ENCODE peak calls at places on chromosomes 6 and 20, in four cellular contexts. One of them, this sample, is unnamed. For H3K4me1, the result is how much of the 10 kb centered on the place peaks cover.

GRCh38 chr6:142377112-142377848 is 75.5 kb downstream of the ADGRG6 start:
- DNase-seq in testis: peak
- DNase-seq in uterus: no peak
- DNase-seq in gastrocnemius medialis: no peak
- DNase-seq in this sample: peak

GRCh38 chr6:167650730-167651129 is 176.0 kb upstream of the AFDN start:
- DNase-seq in gastrocnemius medialis: no peak
- DNase-seq in testis: no peak
- DNase-seq in uterus: no peak
- DNase-seq in this sample: no peak

GRCh38 chr20:22807646-22808045 is 223.3 kb upstream of the FOXA2 start:
- DNase-seq in uterus: no peak
- DNase-seq in testis: peak
- DNase-seq in gastrocnemius medialis: no peak
- DNase-seq in this sample: no peak

GRCh38 chr6:12751694-12752304 is 35.2 kb downstream of the PHACTR1 start:
- DNase-seq in uterus: no peak
- DNase-seq in testis: peak
- DNase-seq in gastrocnemius medialis: no peak
- DNase-seq in this sample: peak

GRCh38 chr6:89950879-89951391 is 56.7 kb downstream of the GJA10 start:
- DNase-seq in uterus: no peak
- DNase-seq in testis: peak
- DNase-seq in gastrocnemius medialis: no peak
- DNase-seq in this sample: no peak

GRCh38 chr6:126180585-126180984 is 159.3 kb upstream of the CENPW start:
- DNase-seq in testis: no peak
- DNase-seq in uterus: peak
- DNase-seq in gastrocnemius medialis: peak
- DNase-seq in this sample: no peak

GRCh38 chr20:19903168-19903676 is 113.9 kb upstream of the NAA20 start:
- DNase-seq in testis: peak
- DNase-seq in gastrocnemius medialis: no peak
- DNase-seq in uterus: no peak
- DNase-seq in this sample: peak

GRCh38 chr6:142521791-142522190 is 220.0 kb downstream of the ADGRG6 start:
- DNase-seq in uterus: no peak
- DNase-seq in testis: no peak
- DNase-seq in gastrocnemius medialis: no peak
- DNase-seq in this sample: no peak

GRCh38 chr20:57514273-57514751 is 10.6 kb downstream of the CTCFL start:
- DNase-seq in uterus: peak
- DNase-seq in gastrocnemius medialis: peak
- DNase-seq in testis: peak
- DNase-seq in this sample: peak

GRCh38 chr20:44279228-44279627 is 31.8 kb downstream of the FITM2 start:
- DNase-seq in gastrocnemius medialis: no peak
- DNase-seq in uterus: no peak
- DNase-seq in testis: peak
- DNase-seq in this sample: no peak

GRCh38 chr6:160634706-160635105 is 29.4 kb downstream of the LPA start:
- DNase-seq in uterus: no peak
- DNase-seq in testis: no peak
- DNase-seq in gastrocnemius medialis: no peak
- DNase-seq in this sample: peak

GRCh38 chr6:79665725-79666551 is 34.8 kb downstream of the SH3BGRL2 start:
- DNase-seq in testis: no peak
- DNase-seq in gastrocnemius medialis: no peak
- DNase-seq in uterus: no peak
- DNase-seq in this sample: no peak

GRCh38 chr6:34391711-34392496 is 565 bp downstream of the NUDT3 start:
- DNase-seq in testis: peak
- DNase-seq in gastrocnemius medialis: peak
- DNase-seq in uterus: peak
- DNase-seq in this sample: peak

GRCh38 chr6:111718326-111718725 is 112.6 kb upstream of the TRAF3IP2 start:
- DNase-seq in testis: no peak
- DNase-seq in uterus: no peak
- DNase-seq in gastrocnemius medialis: no peak
- DNase-seq in this sample: no peak

GRCh38 chr6:160129886-160130615 is 8.4 kb downstream of the SLC22A1 start:
- DNase-seq in uterus: no peak
- DNase-seq in gastrocnemius medialis: no peak
- DNase-seq in testis: no peak
- DNase-seq in this sample: no peak

GRCh38 chr6:160973856-160974255 is 17.7 kb upstream of the MAP3K4 start:
- DNase-seq in gastrocnemius medialis: no peak
- DNase-seq in testis: no peak
- DNase-seq in uterus: peak
- DNase-seq in this sample: no peak

GRCh38 chr20:43438578-43439316 is 18.9 kb upstream of the SRSF6 start:
- DNase-seq in testis: no peak
- DNase-seq in uterus: no peak
- DNase-seq in gastrocnemius medialis: no peak
- DNase-seq in this sample: no peak

GRCh38 chr20:10467985-10468845 is 33.1 kb downstream of the SLX4IP start:
- DNase-seq in testis: no peak
- DNase-seq in gastrocnemius medialis: no peak
- DNase-seq in uterus: no peak
- DNase-seq in this sample: no peak

GRCh38 chr6:43608310-43608763 is 20.7 kb downstream of the GTPBP2 start:
- DNase-seq in uterus: peak
- DNase-seq in testis: peak
- DNase-seq in gastrocnemius medialis: peak
- DNase-seq in this sample: no peak

GRCh38 chr6:42338573-42339218 is 113.0 kb downstream of the TRERF1 start:
- DNase-seq in testis: no peak
- DNase-seq in uterus: no peak
- DNase-seq in gastrocnemius medialis: no peak
- DNase-seq in this sample: no peak

GRCh38 chr6:161837854-161838253 is 564.0 kb upstream of the AGPAT4 start:
- DNase-seq in uterus: no peak
- DNase-seq in gastrocnemius medialis: no peak
- DNase-seq in testis: no peak
- DNase-seq in this sample: no peak

GRCh38 chr6:13873288-13874190 is 51.2 kb upstream of the RNF182 start:
- DNase-seq in gastrocnemius medialis: peak
- DNase-seq in testis: peak
- DNase-seq in uterus: peak
- DNase-seq in this sample: peak

GRCh38 chr6:84220809-84221409 is 6.5 kb downstream of the CEP162 start:
- DNase-seq in testis: no peak
- DNase-seq in gastrocnemius medialis: no peak
- DNase-seq in uterus: no peak
- DNase-seq in this sample: no peak

GRCh38 chr6:164870175-164870574 is 439.2 kb downstream of the C6orf118 start:
- DNase-seq in testis: no peak
- DNase-seq in gastrocnemius medialis: no peak
- DNase-seq in uterus: no peak
- DNase-seq in this sample: no peak

GRCh38 chr20:4929686-4930397 is 71.5 kb downstream of the SLC23A2 start:
- DNase-seq in uterus: no peak
- DNase-seq in gastrocnemius medialis: no peak
- DNase-seq in testis: no peak
- DNase-seq in this sample: no peak

GRCh38 chr6:81694214-81694613 is 58.3 kb downstream of the TENT5A start:
- DNase-seq in gastrocnemius medialis: no peak
- DNase-seq in testis: no peak
- DNase-seq in uterus: no peak
- DNase-seq in this sample: no peak

GRCh38 chr20:42974347-42974746 is 215.4 kb downstream of the PTPRT start:
- DNase-seq in uterus: no peak
- DNase-seq in testis: no peak
- DNase-seq in gastrocnemius medialis: no peak
- DNase-seq in this sample: no peak

GRCh38 chr6:100455230-100456124 is 9.2 kb downstream of the SIM1 start:
- DNase-seq in uterus: no peak
- DNase-seq in gastrocnemius medialis: no peak
- DNase-seq in testis: no peak
- DNase-seq in this sample: no peak

GRCh38 chr20:10110151-10110550 is 75.4 kb downstream of the ANKEF1 start:
- DNase-seq in testis: no peak
- DNase-seq in gastrocnemius medialis: no peak
- DNase-seq in uterus: no peak
- DNase-seq in this sample: no peak

GRCh38 chr6:108633436-108633835 is 72.7 kb downstream of the FOXO3 start:
- DNase-seq in uterus: no peak
- DNase-seq in gastrocnemius medialis: no peak
- DNase-seq in testis: no peak
- DNase-seq in this sample: no peak

GRCh38 chr6:108632441-108632840 is 71.7 kb downstream of the FOXO3 start:
- DNase-seq in gastrocnemius medialis: peak
- DNase-seq in testis: no peak
- DNase-seq in uterus: no peak
- DNase-seq in this sample: no peak

GRCh38 chr6:108626777-108627176 is 66.1 kb downstream of the FOXO3 start:
- DNase-seq in uterus: no peak
- DNase-seq in gastrocnemius medialis: no peak
- DNase-seq in testis: no peak
- DNase-seq in this sample: no peak

GRCh38 chr6:108627692-108628565 is 67.2 kb downstream of the FOXO3 start:
- DNase-seq in gastrocnemius medialis: no peak
- DNase-seq in testis: no peak
- DNase-seq in uterus: no peak
- DNase-seq in this sample: no peak

GRCh38 chr6:108630050-108630714 is 69.5 kb downstream of the FOXO3 start:
- DNase-seq in uterus: no peak
- DNase-seq in testis: no peak
- DNase-seq in gastrocnemius medialis: no peak
- DNase-seq in this sample: no peak
- H3K4me1 ChIP-seq in uterus: under half
- H3K4me1 ChIP-seq in testis: under half
- H3K4me1 ChIP-seq in gastrocnemius medialis: half or more
- H3K4me1 ChIP-seq in this sample: under half

GRCh38 chr6:45378324-45378926 is 691 bp upstream of the SUPT3H start:
- DNase-seq in gastrocnemius medialis: no peak
- DNase-seq in uterus: no peak
- DNase-seq in testis: peak
- DNase-seq in this sample: peak

GRCh38 chr6:45375449-45375848 is 2.3 kb downstream of the SUPT3H start:
- DNase-seq in gastrocnemius medialis: no peak
- DNase-seq in testis: no peak
- DNase-seq in uterus: no peak
- DNase-seq in this sample: no peak

GRCh38 chr6:45376310-45377040 is 1.3 kb downstream of the SUPT3H start:
- DNase-seq in uterus: no peak
- DNase-seq in gastrocnemius medialis: no peak
- DNase-seq in testis: no peak
- DNase-seq in this sample: no peak

GRCh38 chr6:45377041-45377554 is 636 bp downstream of the SUPT3H start:
- DNase-seq in testis: no peak
- DNase-seq in uterus: no peak
- DNase-seq in gastrocnemius medialis: no peak
- DNase-seq in this sample: no peak

GRCh38 chr6:45377555-45378323 is at the start of gene SUPT3H:
- DNase-seq in testis: peak
- DNase-seq in gastrocnemius medialis: peak
- DNase-seq in uterus: peak
- DNase-seq in this sample: peak
- TF ChIP-seq POLR2A in testis: peak
- TF ChIP-seq POLR2A in gastrocnemius medialis: peak
- TF ChIP-seq POLR2A in uterus: peak
- TF ChIP-seq POLR2A in this sample: peak

DNA sequence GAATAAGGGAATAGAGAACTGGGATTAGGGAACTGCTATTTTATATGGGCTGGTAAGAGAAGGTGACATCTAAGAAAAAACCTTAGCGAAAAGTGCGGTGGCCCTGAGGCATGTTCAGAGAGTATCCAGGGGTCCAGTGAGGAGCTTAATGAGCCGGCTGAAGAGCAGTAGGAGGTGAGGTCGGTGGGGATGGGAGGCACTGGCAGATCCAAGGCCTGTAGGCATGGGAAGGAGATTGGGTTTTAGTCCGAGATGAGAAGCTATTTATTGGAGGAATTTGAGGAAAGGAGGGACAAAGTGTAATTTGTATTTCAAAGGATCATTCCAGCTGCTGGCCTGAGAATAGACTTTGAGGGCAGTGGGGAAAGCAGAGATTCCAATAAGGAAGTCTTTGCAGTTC is 123.8 kb downstream of the QKI start:
- DNase-seq in gastrocnemius medialis: no peak
- DNase-seq in testis: no peak
- DNase-seq in uterus: no peak
- DNase-seq in this sample: no peak
- H3K4me1 ChIP-seq in gastrocnemius medialis: half or more
- H3K4me1 ChIP-seq in testis: under half
- H3K4me1 ChIP-seq in uterus: under half
- H3K4me1 ChIP-seq in this sample: under half

DNA sequence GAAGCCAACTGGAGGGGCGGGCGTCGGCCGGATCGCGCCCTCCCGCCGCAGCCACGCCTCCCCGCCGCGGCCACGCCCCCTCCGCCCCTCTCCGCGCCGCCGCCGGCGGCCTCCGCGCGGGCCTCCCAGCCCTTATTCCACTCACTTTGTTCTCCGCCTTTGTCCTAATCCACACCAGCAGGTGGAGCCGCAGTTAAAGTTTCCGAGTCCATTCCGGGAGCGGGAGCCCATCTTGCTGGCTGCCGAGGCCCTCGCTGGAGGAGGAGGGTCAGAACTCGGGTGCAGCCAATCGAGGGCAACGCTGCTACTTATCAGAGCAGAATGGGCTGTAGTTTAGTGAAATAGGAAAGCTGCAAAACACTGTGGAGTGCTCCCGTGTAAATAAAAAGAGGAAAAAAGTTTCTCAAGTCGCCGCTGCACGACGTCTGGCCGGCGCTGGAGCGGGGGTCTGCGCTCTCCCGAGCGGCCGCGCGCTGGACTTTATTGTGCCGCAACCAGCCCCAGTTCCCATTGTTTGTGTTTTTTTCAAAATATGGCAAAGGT is at the start of gene ASF1A:
- DNase-seq in gastrocnemius medialis: peak
- DNase-seq in uterus: peak
- DNase-seq in testis: peak
- DNase-seq in this sample: peak
- TF ChIP-seq POLR2A in gastrocnemius medialis: peak
- TF ChIP-seq POLR2A in uterus: peak
- TF ChIP-seq POLR2A in testis: peak
- TF ChIP-seq POLR2A in this sample: peak

This sample was measured in right lobe of liver.